ENCODE peak calls at places on chromosomes 12 and 14, in six cellular contexts. One of them, this sample, is unnamed. For H3K36me3, the result is how much of the 10 kb centered on the place peaks cover.

GRCh38 chr12:6752181-6752930 is 585 bp downstream of the MLF2 start:
- DNase-seq in fibroblast of lung: peak
- DNase-seq in prostate gland: peak
- DNase-seq in lung: peak
- DNase-seq in ovary: no peak
- DNase-seq in endothelial cell of umbilical vein: peak
- DNase-seq in this sample: peak

GRCh38 chr14:103867523-103867953 is 20.2 kb upstream of the PPP1R13B start:
- DNase-seq in fibroblast of lung: no peak
- DNase-seq in prostate gland: peak
- DNase-seq in lung: peak
- DNase-seq in ovary: no peak
- DNase-seq in endothelial cell of umbilical vein: no peak
- DNase-seq in this sample: no peak

GRCh38 chr14:102516531-102517411 is 7.2 kb upstream of the ANKRD9 start:
- DNase-seq in fibroblast of lung: no peak
- DNase-seq in prostate gland: no peak
- DNase-seq in lung: no peak
- DNase-seq in ovary: peak
- DNase-seq in endothelial cell of umbilical vein: peak
- DNase-seq in this sample: peak

GRCh38 chr14:24258119-24258518 is 4.9 kb downstream of the TGM1 start:
- DNase-seq in fibroblast of lung: no peak
- DNase-seq in prostate gland: no peak
- DNase-seq in lung: no peak
- DNase-seq in ovary: no peak
- DNase-seq in endothelial cell of umbilical vein: no peak
- DNase-seq in this sample: no peak

GRCh38 chr12:58099476-58099875 is 158.1 kb downstream of the ATP23 start:
- DNase-seq in fibroblast of lung: no peak
- DNase-seq in prostate gland: no peak
- DNase-seq in lung: no peak
- DNase-seq in ovary: no peak
- DNase-seq in endothelial cell of umbilical vein: no peak
- DNase-seq in this sample: no peak

GRCh38 chr12:117968826-117969659 is at the start of gene KSR2:
- DNase-seq in fibroblast of lung: peak
- DNase-seq in prostate gland: peak
- DNase-seq in lung: peak
- DNase-seq in ovary: no peak
- DNase-seq in endothelial cell of umbilical vein: peak
- DNase-seq in this sample: peak

GRCh38 chr14:67571275-67571990 is 28.6 kb downstream of the PIGH start:
- DNase-seq in fibroblast of lung: peak
- DNase-seq in prostate gland: peak
- DNase-seq in lung: peak
- DNase-seq in ovary: peak
- DNase-seq in endothelial cell of umbilical vein: peak
- DNase-seq in this sample: peak

GRCh38 chr12:70154960-70155589 is 88.2 kb upstream of the CNOT2 start:
- DNase-seq in fibroblast of lung: no peak
- DNase-seq in prostate gland: no peak
- DNase-seq in lung: no peak
- DNase-seq in ovary: no peak
- DNase-seq in endothelial cell of umbilical vein: no peak
- DNase-seq in this sample: no peak

GRCh38 chr14:80003138-80003537 is 208.2 kb downstream of the DIO2 start:
- DNase-seq in fibroblast of lung: peak
- DNase-seq in prostate gland: peak
- DNase-seq in lung: no peak
- DNase-seq in ovary: no peak
- DNase-seq in endothelial cell of umbilical vein: no peak
- DNase-seq in this sample: peak

GRCh38 chr12:54229624-54230212 is 40.9 kb upstream of the SMUG1 start:
- DNase-seq in fibroblast of lung: peak
- DNase-seq in prostate gland: no peak
- DNase-seq in lung: no peak
- DNase-seq in ovary: no peak
- DNase-seq in endothelial cell of umbilical vein: peak
- DNase-seq in this sample: peak

GRCh38 chr12:82019533-82019932 is 260.4 kb upstream of the PPFIA2 start:
- DNase-seq in fibroblast of lung: peak
- DNase-seq in prostate gland: no peak
- DNase-seq in lung: no peak
- DNase-seq in ovary: no peak
- DNase-seq in endothelial cell of umbilical vein: no peak
- DNase-seq in this sample: no peak

GRCh38 chr12:6163554-6164060 is 36.6 kb upstream of the CD9 start:
- DNase-seq in fibroblast of lung: no peak
- DNase-seq in prostate gland: no peak
- DNase-seq in lung: no peak
- DNase-seq in ovary: no peak
- DNase-seq in endothelial cell of umbilical vein: no peak
- DNase-seq in this sample: no peak

GRCh38 chr12:14129601-14130178 is 148.3 kb upstream of the GRIN2B start:
- DNase-seq in fibroblast of lung: no peak
- DNase-seq in prostate gland: no peak
- DNase-seq in lung: no peak
- DNase-seq in ovary: no peak
- DNase-seq in endothelial cell of umbilical vein: no peak
- DNase-seq in this sample: no peak

GRCh38 chr14:73262427-73263183 is 25.3 kb downstream of the PAPLN start:
- DNase-seq in fibroblast of lung: no peak
- DNase-seq in prostate gland: no peak
- DNase-seq in lung: no peak
- DNase-seq in ovary: no peak
- DNase-seq in endothelial cell of umbilical vein: no peak
- DNase-seq in this sample: no peak

GRCh38 chr12:46965137-46965536 is 114.3 kb upstream of the PCED1B start:
- DNase-seq in fibroblast of lung: peak
- DNase-seq in prostate gland: no peak
- DNase-seq in lung: no peak
- DNase-seq in ovary: no peak
- DNase-seq in endothelial cell of umbilical vein: no peak
- DNase-seq in this sample: no peak

GRCh38 chr14:101022121-101022520 is 118.6 kb upstream of the RTL1 start:
- DNase-seq in fibroblast of lung: no peak
- DNase-seq in prostate gland: no peak
- DNase-seq in lung: no peak
- DNase-seq in ovary: peak
- DNase-seq in endothelial cell of umbilical vein: no peak
- DNase-seq in this sample: no peak

GRCh38 chr14:103315368-103315911 is 18.6 kb upstream of the EIF5 start:
- DNase-seq in fibroblast of lung: peak
- DNase-seq in prostate gland: peak
- DNase-seq in lung: peak
- DNase-seq in ovary: peak
- DNase-seq in endothelial cell of umbilical vein: peak
- DNase-seq in this sample: no peak

GRCh38 chr14:81275305-81275950 is 54.7 kb upstream of the GTF2A1 start:
- DNase-seq in fibroblast of lung: no peak
- DNase-seq in prostate gland: no peak
- DNase-seq in lung: no peak
- DNase-seq in ovary: no peak
- DNase-seq in endothelial cell of umbilical vein: no peak
- DNase-seq in this sample: no peak

GRCh38 chr12:107929436-107929835 is 154.9 kb downstream of the ASCL4 start:
- DNase-seq in fibroblast of lung: peak
- DNase-seq in prostate gland: no peak
- DNase-seq in lung: no peak
- DNase-seq in ovary: no peak
- DNase-seq in endothelial cell of umbilical vein: no peak
- DNase-seq in this sample: no peak

GRCh38 chr12:86772688-86773087 is 516.5 kb upstream of the MGAT4C start:
- DNase-seq in fibroblast of lung: peak
- DNase-seq in prostate gland: no peak
- DNase-seq in lung: no peak
- DNase-seq in ovary: no peak
- DNase-seq in endothelial cell of umbilical vein: no peak
- DNase-seq in this sample: no peak

GRCh38 chr14:104116544-104117340 is 21.6 kb upstream of the KIF26A start:
- DNase-seq in fibroblast of lung: no peak
- DNase-seq in prostate gland: peak
- DNase-seq in lung: peak
- DNase-seq in ovary: peak
- DNase-seq in endothelial cell of umbilical vein: no peak
- DNase-seq in this sample: no peak

GRCh38 chr12:3705349-3705675 is 47.6 kb downstream of the CRACR2A start:
- DNase-seq in fibroblast of lung: no peak
- DNase-seq in prostate gland: no peak
- DNase-seq in lung: no peak
- DNase-seq in ovary: no peak
- DNase-seq in endothelial cell of umbilical vein: no peak
- DNase-seq in this sample: no peak

GRCh38 chr12:3700861-3701260 is 52.0 kb downstream of the CRACR2A start:
- DNase-seq in fibroblast of lung: peak
- DNase-seq in prostate gland: no peak
- DNase-seq in lung: no peak
- DNase-seq in ovary: no peak
- DNase-seq in endothelial cell of umbilical vein: no peak
- DNase-seq in this sample: no peak

GRCh38 chr12:3704512-3705348 is 48.2 kb downstream of the CRACR2A start:
- DNase-seq in fibroblast of lung: no peak
- DNase-seq in prostate gland: no peak
- DNase-seq in lung: no peak
- DNase-seq in ovary: no peak
- DNase-seq in endothelial cell of umbilical vein: peak
- DNase-seq in this sample: no peak
- H3K4me3 ChIP-seq in fibroblast of lung: no peak
- H3K4me3 ChIP-seq in prostate gland: no peak
- H3K4me3 ChIP-seq in lung: no peak
- H3K4me3 ChIP-seq in ovary: no peak
- H3K4me3 ChIP-seq in endothelial cell of umbilical vein: peak
- H3K4me3 ChIP-seq in this sample: no peak

DNA sequence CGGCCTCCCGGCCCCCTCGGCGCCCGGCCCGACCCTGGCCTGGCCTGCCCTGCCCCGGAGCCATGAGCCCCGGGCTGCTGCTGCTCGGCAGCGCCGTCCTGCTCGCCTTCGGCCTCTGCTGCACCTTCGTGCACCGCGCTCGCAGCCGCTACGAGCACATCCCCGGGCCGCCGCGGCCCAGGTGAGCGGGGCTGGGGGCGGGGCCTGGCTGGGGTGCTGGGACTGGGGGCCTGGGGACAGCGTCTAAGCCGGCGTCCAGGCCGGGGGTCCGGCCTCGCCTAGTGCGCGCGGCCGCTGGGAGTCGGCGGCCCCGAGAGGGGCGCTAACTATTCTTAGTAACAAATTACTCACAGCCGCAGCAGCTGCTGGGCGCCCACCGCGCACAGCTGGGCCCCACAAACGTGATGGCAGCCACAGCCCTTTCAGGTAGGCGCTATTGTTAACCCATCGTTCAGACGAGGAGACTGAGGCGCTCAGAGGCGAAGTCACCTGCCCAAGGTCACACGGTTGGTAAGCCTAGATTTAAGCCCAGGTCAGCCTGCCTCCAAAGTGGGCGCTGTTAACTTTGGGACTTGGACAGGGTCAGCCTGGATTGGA is 356 bp downstream of the CYP46A1 start:
- DNase-seq in fibroblast of lung: peak
- DNase-seq in prostate gland: no peak
- DNase-seq in lung: no peak
- DNase-seq in ovary: no peak
- DNase-seq in endothelial cell of umbilical vein: no peak
- DNase-seq in this sample: no peak
- H3K27ac ChIP-seq in fibroblast of lung: no peak
- H3K27ac ChIP-seq in prostate gland: peak
- H3K27ac ChIP-seq in lung: no peak
- H3K27ac ChIP-seq in ovary: no peak
- H3K27ac ChIP-seq in endothelial cell of umbilical vein: no peak
- H3K27ac ChIP-seq in this sample: no peak

DNA sequence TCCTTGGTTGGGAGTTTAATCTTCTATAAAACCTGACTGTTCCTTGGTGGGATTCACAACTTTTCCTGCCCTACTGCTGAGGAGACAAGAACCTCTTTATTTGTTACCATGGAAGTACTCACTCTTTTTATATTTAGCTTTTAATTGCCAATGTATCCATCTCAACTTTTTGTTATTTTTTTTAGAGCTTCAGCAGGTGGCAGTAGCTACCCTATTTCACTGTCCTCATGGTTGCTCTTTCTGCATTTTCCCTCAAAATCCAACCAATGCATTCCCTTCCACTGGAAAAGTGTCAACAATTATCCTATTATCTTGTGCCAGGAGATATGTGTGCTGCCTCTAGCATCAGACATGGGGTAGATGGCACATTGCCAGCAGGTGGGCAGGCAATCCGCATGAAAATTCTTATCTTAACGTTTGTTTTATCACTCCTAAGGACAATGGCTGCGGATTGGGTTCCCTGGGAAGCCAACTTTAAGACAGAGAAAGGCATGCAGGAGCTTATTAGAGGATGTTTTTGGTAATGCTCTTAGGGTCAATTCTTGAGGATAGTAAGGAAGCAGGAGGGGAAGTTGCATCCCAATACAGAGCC is 406.4 kb downstream of the SNAPC1 start:
- DNase-seq in fibroblast of lung: no peak
- DNase-seq in prostate gland: no peak
- DNase-seq in lung: no peak
- DNase-seq in ovary: no peak
- DNase-seq in endothelial cell of umbilical vein: no peak
- DNase-seq in this sample: no peak
- H3K36me3 ChIP-seq in fibroblast of lung: under half
- H3K36me3 ChIP-seq in prostate gland: under half
- H3K36me3 ChIP-seq in lung: under half
- H3K36me3 ChIP-seq in ovary: under half
- H3K36me3 ChIP-seq in endothelial cell of umbilical vein: under half
- H3K36me3 ChIP-seq in this sample: under half

GRCh38 chr12:32505067-32505466 is 105.7 kb downstream of the FGD4 start:
- DNase-seq in fibroblast of lung: no peak
- DNase-seq in prostate gland: no peak
- DNase-seq in lung: no peak
- DNase-seq in ovary: no peak
- DNase-seq in endothelial cell of umbilical vein: no peak
- DNase-seq in this sample: no peak
- H3K4me3 ChIP-seq in fibroblast of lung: no peak
- H3K4me3 ChIP-seq in prostate gland: no peak
- H3K4me3 ChIP-seq in lung: no peak
- H3K4me3 ChIP-seq in ovary: no peak
- H3K4me3 ChIP-seq in endothelial cell of umbilical vein: peak
- H3K4me3 ChIP-seq in this sample: no peak

GRCh38 chr12:123200414-123200813 is 32.5 kb downstream of the MPHOSPH9 start:
- DNase-seq in fibroblast of lung: no peak
- DNase-seq in prostate gland: no peak
- DNase-seq in lung: no peak
- DNase-seq in ovary: no peak
- DNase-seq in endothelial cell of umbilical vein: no peak
- DNase-seq in this sample: no peak
- H3K27ac ChIP-seq in fibroblast of lung: no peak
- H3K27ac ChIP-seq in prostate gland: no peak
- H3K27ac ChIP-seq in lung: no peak
- H3K27ac ChIP-seq in ovary: no peak
- H3K27ac ChIP-seq in endothelial cell of umbilical vein: no peak
- H3K27ac ChIP-seq in this sample: no peak

GRCh38 chr14:23131482-23131881 is 12.4 kb upstream of the CEBPE start:
- DNase-seq in fibroblast of lung: no peak
- DNase-seq in prostate gland: no peak
- DNase-seq in lung: no peak
- DNase-seq in ovary: no peak
- DNase-seq in endothelial cell of umbilical vein: no peak
- DNase-seq in this sample: no peak
- H3K36me3 ChIP-seq in fibroblast of lung: under half
- H3K36me3 ChIP-seq in prostate gland: under half
- H3K36me3 ChIP-seq in lung: under half
- H3K36me3 ChIP-seq in ovary: under half
- H3K36me3 ChIP-seq in endothelial cell of umbilical vein: under half
- H3K36me3 ChIP-seq in this sample: under half

This sample was measured in SJSA1.